ENCODE peak calls at places on chromosome 9, in seven cellular contexts. One of them, this sample, is unnamed.

GRCh38 chr9:33439731-33440130 is 7.7 kb downstream of the AQP3 start:
- DNase-seq in A549: no peak
- DNase-seq in psoas muscle: no peak
- DNase-seq in ovary: no peak
- DNase-seq in foreskin keratinocyte: no peak
- DNase-seq in GM23338: no peak
- DNase-seq in cardiac muscle cell: no peak
- DNase-seq in this sample: no peak

GRCh38 chr9:137506702-137507171 is 43.5 kb downstream of the PNPLA7 start:
- DNase-seq in psoas muscle: peak
- DNase-seq in GM23338: no peak
- DNase-seq in foreskin keratinocyte: no peak
- DNase-seq in ovary: no peak
- DNase-seq in cardiac muscle cell: no peak
- DNase-seq in A549: no peak
- DNase-seq in this sample: no peak

GRCh38 chr9:130106860-130107848 is 53.4 kb downstream of the GPR107 start:
- DNase-seq in GM23338: peak
- DNase-seq in foreskin keratinocyte: peak
- DNase-seq in ovary: peak
- DNase-seq in psoas muscle: peak
- DNase-seq in cardiac muscle cell: peak
- DNase-seq in A549: peak
- DNase-seq in this sample: peak

GRCh38 chr9:75921403-75922127 is 31.1 kb downstream of the PCSK5 start:
- DNase-seq in psoas muscle: no peak
- DNase-seq in A549: no peak
- DNase-seq in foreskin keratinocyte: no peak
- DNase-seq in ovary: no peak
- DNase-seq in cardiac muscle cell: no peak
- DNase-seq in GM23338: no peak
- DNase-seq in this sample: no peak

GRCh38 chr9:77697238-77697984 is 49.3 kb upstream of the GNA14 start:
- DNase-seq in psoas muscle: no peak
- DNase-seq in cardiac muscle cell: no peak
- DNase-seq in ovary: no peak
- DNase-seq in A549: no peak
- DNase-seq in GM23338: no peak
- DNase-seq in foreskin keratinocyte: peak
- DNase-seq in this sample: no peak

GRCh38 chr9:124208571-124208970 is 49.2 kb upstream of the NEK6 start:
- DNase-seq in psoas muscle: peak
- DNase-seq in A549: no peak
- DNase-seq in foreskin keratinocyte: no peak
- DNase-seq in GM23338: no peak
- DNase-seq in ovary: no peak
- DNase-seq in cardiac muscle cell: no peak
- DNase-seq in this sample: peak

GRCh38 chr9:106481003-106481614 is 381.9 kb upstream of the ZNF462 start:
- DNase-seq in foreskin keratinocyte: peak
- DNase-seq in GM23338: no peak
- DNase-seq in cardiac muscle cell: peak
- DNase-seq in A549: no peak
- DNase-seq in psoas muscle: no peak
- DNase-seq in ovary: no peak
- DNase-seq in this sample: no peak

GRCh38 chr9:112586600-112587155 is 100.1 kb downstream of the KIAA1958 start:
- DNase-seq in psoas muscle: no peak
- DNase-seq in foreskin keratinocyte: no peak
- DNase-seq in GM23338: no peak
- DNase-seq in ovary: no peak
- DNase-seq in A549: no peak
- DNase-seq in cardiac muscle cell: no peak
- DNase-seq in this sample: no peak

GRCh38 chr9:132169672-132170392 is 8.0 kb downstream of the NTNG2 start:
- DNase-seq in ovary: no peak
- DNase-seq in GM23338: peak
- DNase-seq in cardiac muscle cell: peak
- DNase-seq in psoas muscle: peak
- DNase-seq in A549: peak
- DNase-seq in foreskin keratinocyte: no peak
- DNase-seq in this sample: peak

GRCh38 chr9:89943309-89943708 is 338.5 kb downstream of the GADD45G start:
- DNase-seq in psoas muscle: no peak
- DNase-seq in foreskin keratinocyte: no peak
- DNase-seq in GM23338: no peak
- DNase-seq in cardiac muscle cell: no peak
- DNase-seq in ovary: no peak
- DNase-seq in A549: no peak
- DNase-seq in this sample: peak
- H3K27ac ChIP-seq in psoas muscle: peak
- H3K27ac ChIP-seq in foreskin keratinocyte: no peak
- H3K27ac ChIP-seq in GM23338: no peak
- H3K27ac ChIP-seq in cardiac muscle cell: no peak
- H3K27ac ChIP-seq in ovary: no peak
- H3K27ac ChIP-seq in A549: no peak
- H3K27ac ChIP-seq in this sample: no peak

GRCh38 chr9:73079326-73079725 is 72.3 kb upstream of the ANXA1 start:
- DNase-seq in cardiac muscle cell: no peak
- DNase-seq in psoas muscle: no peak
- DNase-seq in A549: peak
- DNase-seq in ovary: no peak
- DNase-seq in GM23338: peak
- DNase-seq in foreskin keratinocyte: peak
- DNase-seq in this sample: no peak
- TF ChIP-seq CTCF in cardiac muscle cell: no peak
- TF ChIP-seq CTCF in psoas muscle: no peak
- TF ChIP-seq CTCF in A549: peak
- TF ChIP-seq CTCF in ovary: no peak
- TF ChIP-seq CTCF in GM23338: peak
- TF ChIP-seq CTCF in foreskin keratinocyte: peak
- TF ChIP-seq CTCF in this sample: peak

GRCh38 chr9:134682651-134683364 is 41.2 kb downstream of the COL5A1 start:
- DNase-seq in ovary: peak
- DNase-seq in foreskin keratinocyte: no peak
- DNase-seq in A549: no peak
- DNase-seq in psoas muscle: no peak
- DNase-seq in cardiac muscle cell: no peak
- DNase-seq in GM23338: no peak
- DNase-seq in this sample: no peak

GRCh38 chr9:134680393-134681060 is 38.9 kb downstream of the COL5A1 start:
- DNase-seq in A549: no peak
- DNase-seq in foreskin keratinocyte: no peak
- DNase-seq in GM23338: no peak
- DNase-seq in cardiac muscle cell: no peak
- DNase-seq in ovary: no peak
- DNase-seq in psoas muscle: no peak
- DNase-seq in this sample: no peak

GRCh38 chr9:134683714-134684374 is 42.2 kb downstream of the COL5A1 start:
- DNase-seq in psoas muscle: no peak
- DNase-seq in cardiac muscle cell: no peak
- DNase-seq in ovary: peak
- DNase-seq in GM23338: no peak
- DNase-seq in A549: no peak
- DNase-seq in foreskin keratinocyte: no peak
- DNase-seq in this sample: no peak

GRCh38 chr9:134681061-134681661 is 39.6 kb downstream of the COL5A1 start:
- DNase-seq in psoas muscle: no peak
- DNase-seq in ovary: no peak
- DNase-seq in A549: no peak
- DNase-seq in cardiac muscle cell: no peak
- DNase-seq in foreskin keratinocyte: no peak
- DNase-seq in GM23338: no peak
- DNase-seq in this sample: no peak

GRCh38 chr9:134682026-134682425 is 40.4 kb downstream of the COL5A1 start:
- DNase-seq in ovary: peak
- DNase-seq in cardiac muscle cell: no peak
- DNase-seq in psoas muscle: no peak
- DNase-seq in foreskin keratinocyte: no peak
- DNase-seq in A549: no peak
- DNase-seq in GM23338: no peak
- DNase-seq in this sample: no peak
- H3K27ac ChIP-seq in ovary: no peak
- H3K27ac ChIP-seq in cardiac muscle cell: no peak
- H3K27ac ChIP-seq in psoas muscle: no peak
- H3K27ac ChIP-seq in foreskin keratinocyte: no peak
- H3K27ac ChIP-seq in A549: peak
- H3K27ac ChIP-seq in GM23338: no peak
- H3K27ac ChIP-seq in this sample: no peak

DNA sequence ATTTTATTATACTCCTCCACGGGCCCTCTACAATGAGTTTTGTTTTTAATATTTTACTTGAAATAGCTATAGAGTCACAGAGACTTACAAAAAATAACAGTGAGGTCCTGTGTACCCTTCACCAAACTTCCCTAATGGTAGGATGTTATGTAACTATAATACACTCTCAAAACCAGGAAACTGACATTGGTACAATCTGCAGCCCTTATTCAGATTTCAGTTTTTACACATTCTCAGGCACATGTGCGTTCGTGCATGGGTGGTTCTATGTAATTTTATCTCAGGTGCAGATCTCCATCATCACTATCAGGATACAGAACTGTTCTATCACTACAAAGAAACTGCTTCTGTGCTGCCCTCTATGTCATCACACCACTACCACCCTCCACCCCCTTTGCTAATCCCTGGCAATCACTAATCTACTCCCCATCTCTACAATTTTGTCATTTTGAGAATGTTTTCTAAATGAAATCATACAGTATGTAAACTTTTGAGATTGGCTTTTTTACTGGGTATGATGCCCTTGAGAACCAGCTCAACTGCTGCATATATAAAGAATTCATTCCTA is 16.4 kb downstream of the RAB14 start:
- DNase-seq in ovary: no peak
- DNase-seq in A549: no peak
- DNase-seq in cardiac muscle cell: no peak
- DNase-seq in GM23338: no peak
- DNase-seq in psoas muscle: no peak
- DNase-seq in foreskin keratinocyte: no peak
- DNase-seq in this sample: no peak
- TF ChIP-seq CTCF in ovary: no peak
- TF ChIP-seq CTCF in A549: no peak
- TF ChIP-seq CTCF in cardiac muscle cell: no peak
- TF ChIP-seq CTCF in GM23338: no peak
- TF ChIP-seq CTCF in psoas muscle: no peak
- TF ChIP-seq CTCF in foreskin keratinocyte: no peak
- TF ChIP-seq CTCF in this sample: no peak

DNA sequence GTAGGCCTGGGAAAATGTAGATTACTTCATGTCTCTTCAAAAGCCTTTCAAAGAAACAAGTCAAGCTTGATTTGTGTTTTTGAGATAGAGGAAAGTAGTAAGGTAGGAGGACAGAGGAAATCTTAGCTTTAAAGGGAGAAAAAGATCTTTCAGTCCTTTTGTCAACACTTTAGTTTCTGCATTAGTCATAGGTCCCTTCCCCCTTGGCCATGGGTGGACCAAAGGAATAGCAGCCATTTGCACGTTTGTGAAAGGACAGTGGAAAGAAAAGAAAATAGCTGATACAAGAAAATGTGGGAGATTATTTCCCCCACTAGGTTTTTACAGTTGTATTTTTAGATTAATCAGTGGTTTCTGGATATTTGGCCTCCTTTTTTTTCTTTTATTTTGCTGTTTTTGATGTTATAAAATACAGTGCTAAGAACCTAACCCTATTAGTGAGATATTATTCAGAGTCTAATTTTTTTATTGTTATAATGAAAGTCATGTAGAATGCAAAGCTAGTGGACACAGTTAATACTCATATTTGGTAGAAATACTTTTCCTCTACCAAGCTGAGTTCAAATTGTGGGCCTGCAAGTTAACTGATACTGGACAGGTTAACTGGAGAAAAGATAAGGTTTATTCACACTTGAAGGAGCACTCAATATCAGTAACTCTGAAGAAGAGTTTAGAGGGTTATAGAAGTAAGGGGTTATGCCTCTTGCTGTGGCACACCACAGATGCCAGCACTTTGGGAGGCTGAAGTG is 121.7 kb upstream of the GRHPR start:
- DNase-seq in psoas muscle: no peak
- DNase-seq in foreskin keratinocyte: no peak
- DNase-seq in ovary: no peak
- DNase-seq in GM23338: no peak
- DNase-seq in cardiac muscle cell: peak
- DNase-seq in A549: no peak
- DNase-seq in this sample: no peak
- H3K27ac ChIP-seq in psoas muscle: no peak
- H3K27ac ChIP-seq in foreskin keratinocyte: peak
- H3K27ac ChIP-seq in ovary: no peak
- H3K27ac ChIP-seq in GM23338: no peak
- H3K27ac ChIP-seq in cardiac muscle cell: no peak
- H3K27ac ChIP-seq in A549: peak
- H3K27ac ChIP-seq in this sample: no peak

GRCh38 chr9:73061131-73061530 is 90.5 kb upstream of the ANXA1 start:
- DNase-seq in A549: no peak
- DNase-seq in cardiac muscle cell: no peak
- DNase-seq in psoas muscle: no peak
- DNase-seq in foreskin keratinocyte: no peak
- DNase-seq in GM23338: no peak
- DNase-seq in ovary: no peak
- DNase-seq in this sample: no peak

GRCh38 chr9:73065439-73065838 is 86.2 kb upstream of the ANXA1 start:
- DNase-seq in ovary: no peak
- DNase-seq in psoas muscle: no peak
- DNase-seq in cardiac muscle cell: no peak
- DNase-seq in GM23338: no peak
- DNase-seq in A549: no peak
- DNase-seq in foreskin keratinocyte: no peak
- DNase-seq in this sample: no peak

DNA sequence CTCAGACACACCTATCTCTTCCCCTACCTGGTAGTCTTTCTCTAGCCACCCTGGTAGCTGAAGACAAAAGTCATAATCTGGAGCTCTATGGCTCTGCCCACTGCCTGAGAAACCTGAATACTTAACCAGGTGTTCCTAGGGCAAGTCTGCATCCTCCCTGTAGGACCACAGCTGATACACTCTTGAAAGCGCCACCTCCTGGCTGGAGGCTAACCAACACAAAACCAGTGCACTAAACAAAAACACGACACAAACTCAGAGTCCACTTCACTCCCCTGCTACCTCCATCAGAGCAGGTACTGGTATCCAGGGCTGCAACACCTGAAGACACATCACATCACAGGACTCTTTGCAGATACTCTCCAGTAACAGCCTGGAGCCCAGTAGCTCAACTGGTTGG is 84.6 kb upstream of the ANXA1 start:
- DNase-seq in psoas muscle: no peak
- DNase-seq in cardiac muscle cell: no peak
- DNase-seq in A549: no peak
- DNase-seq in GM23338: peak
- DNase-seq in ovary: no peak
- DNase-seq in foreskin keratinocyte: no peak
- DNase-seq in this sample: peak
- TF ChIP-seq CTCF in psoas muscle: no peak
- TF ChIP-seq CTCF in cardiac muscle cell: no peak
- TF ChIP-seq CTCF in A549: no peak
- TF ChIP-seq CTCF in GM23338: peak
- TF ChIP-seq CTCF in ovary: no peak
- TF ChIP-seq CTCF in foreskin keratinocyte: peak
- TF ChIP-seq CTCF in this sample: peak

GRCh38 chr9:127862075-127863011 is 7.9 kb upstream of the ENG start:
- DNase-seq in cardiac muscle cell: peak
- DNase-seq in ovary: peak
- DNase-seq in GM23338: no peak
- DNase-seq in psoas muscle: peak
- DNase-seq in A549: no peak
- DNase-seq in foreskin keratinocyte: no peak
- DNase-seq in this sample: no peak
- H3K27ac ChIP-seq in cardiac muscle cell: peak
- H3K27ac ChIP-seq in ovary: peak
- H3K27ac ChIP-seq in GM23338: no peak
- H3K27ac ChIP-seq in psoas muscle: peak
- H3K27ac ChIP-seq in A549: no peak
- H3K27ac ChIP-seq in foreskin keratinocyte: no peak
- H3K27ac ChIP-seq in this sample: no peak

This sample was measured in endodermal cell.